ENCODE peak calls at places on chromosome 3, in six cellular contexts. P, R, Y, N, C and E are unnamed samples.

GRCh38 chr3:104763007-104763406 is 603.7 kb upstream of the ALCAM start:
- DNase-seq in R (no peak), Y (no peak), C (no peak), N (peak; percentile 7), P (peak; percentile 10), E (no peak)

GRCh38 chr3:12370758-12371157 is 81.9 kb downstream of the PPARG start:
- DNase-seq in R (no peak), C (peak; percentile 0), P (peak; percentile 70), N (peak; percentile 17), Y (no peak), E (no peak)

GRCh38 chr3:17738921-17739320 is 3.5 kb downstream of the TBC1D5 start:
- DNase-seq in C (no peak), Y (no peak), R (no peak), N (no peak), P (no peak), E (no peak)

GRCh38 chr3:36063992-36064391 is 316.3 kb upstream of the STAC start:
- DNase-seq in C (no peak), P (no peak), R (no peak), Y (no peak), N (no peak), E (no peak)

GRCh38 chr3:48294611-48295263 is 38.7 kb downstream of the SPINK8 start:
- DNase-seq in P (no peak), C (no peak), Y (no peak), R (no peak), N (no peak), E (no peak)

GRCh38 chr3:143859465-143860203 is 11.4 kb upstream of the SLC9A9 start:
- DNase-seq in Y (no peak), P (no peak), R (no peak), N (no peak), C (no peak), E (no peak)

GRCh38 chr3:98068824-98069223 is 18.1 kb upstream of the OR5AC2 start:
- DNase-seq in Y (no peak), C (no peak), P (no peak), N (no peak), R (no peak), E (no peak)

GRCh38 chr3:13550791-13551360 is 2.0 kb downstream of the FBLN2 start:
- DNase-seq in R (no peak), C (no peak), N (no peak), Y (no peak), P (no peak), E (no peak)

GRCh38 chr3:14577897-14578296 is 37.8 kb upstream of the GRIP2 start:
- DNase-seq in N (no peak), Y (no peak), P (no peak), R (no peak), C (no peak), E (no peak)

GRCh38 chr3:39718674-39719595 is 90.5 kb upstream of the MYRIP start:
- DNase-seq in Y (no peak), N (no peak), P (peak; percentile 81), C (no peak), R (no peak), E (no peak)

GRCh38 chr3:175432338-175433025 is 573.3 kb downstream of the NAALADL2 start:
- DNase-seq in N (peak; percentile 41), C (peak; percentile 38), P (peak; percentile 88), Y (no peak), R (no peak), E (no peak)